ENCODE peak calls at places on chromosomes 5 and 9, in seven cellular contexts. L, V, S, Y, I, G and F are unnamed samples.

GRCh38 chr5:77892061-77893010 is 116.2 kb upstream of the TBCA start:
- DNase-seq in Y (no peak), V (no peak), G (peak), I (no peak), L (no peak), S (no peak), F (peak)

GRCh38 chr5:77157732-77158532 is 52.5 kb upstream of the PDE8B start:
- DNase-seq in G (no peak), V (no peak), Y (no peak), L (no peak), S (no peak), I (no peak), F (no peak)

GRCh38 chr9:116155700-116156045 is 2.1 kb downstream of the PAPPA start:
- DNase-seq in Y (peak), I (no peak), G (no peak), V (no peak), L (peak), S (no peak), F (peak)

GRCh38 chr9:113215142-113215541 is 5.9 kb downstream of the FKBP15 start:
- DNase-seq in G (no peak), I (no peak), V (peak), Y (no peak), S (no peak), L (peak), F (peak)

GRCh38 chr5:149638136-149638535 is 56.8 kb downstream of the ARHGEF37 start:
- DNase-seq in G (no peak), L (no peak), S (no peak), V (no peak), Y (no peak), I (no peak), F (no peak)

GRCh38 chr9:92138157-92138959 is 23.1 kb upstream of the SPTLC1 start:
- DNase-seq in Y (peak), L (peak), V (peak), I (peak), G (peak), S (peak), F (peak)

GRCh38 chr5:154756203-154756870 is 1.2 kb downstream of the LARP1 start:
- DNase-seq in I (peak), S (peak), L (no peak), G (peak), V (no peak), Y (peak), F (peak)

GRCh38 chr5:2112128-2112808 is 229.5 kb upstream of the IRX4 start:
- DNase-seq in I (no peak), V (no peak), G (peak), Y (peak), L (no peak), S (no peak), F (no peak)

GRCh38 chr5:80921026-80921425 is 39.1 kb upstream of the RASGRF2 start:
- DNase-seq in I (no peak), Y (peak), V (no peak), S (no peak), L (no peak), G (no peak), F (peak)

GRCh38 chr5:119795768-119796167 is 166.4 kb downstream of the FAM170A start:
- DNase-seq in Y (no peak), I (no peak), V (peak), G (no peak), S (no peak), L (peak), F (no peak)

GRCh38 chr5:180332051-180332517 is 21.1 kb downstream of the GFPT2 start:
- DNase-seq in L (peak), V (peak), I (no peak), G (no peak), Y (peak), S (no peak), F (no peak)

GRCh38 chr9:86434039-86434726 is 80.0 kb upstream of the TUT7 start:
- DNase-seq in I (no peak), L (peak), V (peak), Y (peak), G (no peak), S (no peak), F (peak)

GRCh38 chr9:137025120-137025966 is 2.7 kb downstream of the ABCA2 start:
- DNase-seq in L (no peak), I (no peak), G (no peak), S (no peak), V (no peak), Y (peak), F (peak)

GRCh38 chr9:89022902-89023301 is 31.6 kb downstream of the S1PR3 start:
- DNase-seq in V (no peak), I (peak), L (peak), S (peak), Y (no peak), G (no peak), F (no peak)

GRCh38 chr5:89330087-89330486 is 447.1 kb upstream of the MEF2C start:
- DNase-seq in I (no peak), Y (no peak), V (peak), G (no peak), S (no peak), L (no peak), F (no peak)

GRCh38 chr5:73901045-73901444 is 275.0 kb downstream of the ARHGEF28 start:
- DNase-seq in Y (peak), V (no peak), L (peak), I (peak), G (no peak), S (no peak), F (peak)

GRCh38 chr5:99061711-99062110 is 132.9 kb upstream of the CHD1 start:
- DNase-seq in I (no peak), L (peak), G (no peak), S (no peak), V (peak), Y (no peak), F (no peak)

GRCh38 chr9:13268469-13268868 is 11.0 kb downstream of the MPDZ start:
- DNase-seq in Y (no peak), S (no peak), G (no peak), I (no peak), L (peak), V (peak), F (no peak)

GRCh38 chr5:10595678-10596309 is 31.9 kb downstream of the ANKRD33B start:
- DNase-seq in G (no peak), V (peak), Y (no peak), L (peak), I (peak), S (peak), F (peak)

GRCh38 chr5:63603996-63604395 is 358.2 kb downstream of the HTR1A start:
- DNase-seq in I (no peak), L (no peak), G (no peak), Y (no peak), S (no peak), V (no peak), F (no peak)

GRCh38 chr9:127825319-127826051 is 22.8 kb downstream of the FPGS start:
- DNase-seq in Y (peak), V (no peak), G (peak), L (no peak), I (peak), S (peak), F (no peak)

GRCh38 chr5:172817664-172818063 is 16.4 kb upstream of the ERGIC1 start:
- DNase-seq in I (no peak), G (no peak), Y (no peak), V (no peak), L (no peak), S (no peak), F (no peak)

GRCh38 chr5:11234501-11234911 is 473.5 kb upstream of the DAP start:
- DNase-seq in I (peak), Y (no peak), V (no peak), S (peak), L (no peak), G (peak), F (peak)

GRCh38 chr5:114702111-114702510 is 340.2 kb downstream of the KCNN2 start:
- DNase-seq in G (no peak), L (no peak), S (no peak), Y (no peak), V (no peak), I (no peak), F (no peak)

GRCh38 chr5:139389701-139390638 is at the start of gene MZB1:
- DNase-seq in S (no peak), V (no peak), I (no peak), G (no peak), L (no peak), Y (no peak), F (no peak)

GRCh38 chr5:123527190-123527589 is 15.2 kb downstream of the CSNK1G3 start:
- DNase-seq in G (no peak), V (no peak), Y (no peak), I (no peak), S (no peak), L (no peak), F (no peak)

GRCh38 chr5:3954189-3954588 is 358.6 kb downstream of the IRX1 start:
- DNase-seq in Y (no peak), I (no peak), S (no peak), L (no peak), V (no peak), G (no peak), F (no peak)

GRCh38 chr9:130283514-130284248 is 18.1 kb downstream of the HMCN2 start:
- DNase-seq in Y (no peak), V (no peak), S (no peak), G (no peak), L (no peak), I (no peak), F (no peak)

GRCh38 chr5:60613826-60614225 is 86.1 kb downstream of the DEPDC1B start:
- DNase-seq in V (no peak), I (no peak), Y (no peak), S (no peak), G (no peak), L (no peak), F (no peak)

GRCh38 chr9:104961238-104961637 is 33.3 kb upstream of the ABCA1 start:
- DNase-seq in L (peak), G (peak), I (no peak), V (peak), Y (no peak), S (no peak), F (peak)

GRCh38 chr9:27870404-27870803 is 297.1 kb upstream of the C9orf72 start:
- DNase-seq in L (no peak), S (no peak), G (no peak), V (peak), Y (no peak), I (peak), F (no peak)

GRCh38 chr9:22617156-22617555 is 170.5 kb downstream of the DMRTA1 start:
- DNase-seq in Y (no peak), V (peak), L (no peak), S (no peak), G (no peak), I (no peak), F (no peak)

GRCh38 chr9:71333311-71333710 is 211.9 kb upstream of the TRPM3 start:
- DNase-seq in V (no peak), I (no peak), S (no peak), Y (no peak), L (no peak), G (no peak), F (no peak)

GRCh38 chr5:166509085-166509484 is 1782.4 kb upstream of the WWC1 start:
- DNase-seq in G (no peak), Y (peak), V (no peak), S (no peak), L (peak), I (no peak), F (peak)

GRCh38 chr5:76718381-76718832 is 2.5 kb downstream of the F2R start:
- DNase-seq in S (no peak), V (no peak), L (peak), I (peak), Y (no peak), G (no peak), F (no peak)

GRCh38 chr5:138544171-138545134 is 1.4 kb upstream of the ETF1 start:
- DNase-seq in L (peak), I (peak), V (peak), G (no peak), Y (peak), S (no peak), F (no peak)

GRCh38 chr9:113990975-113991471 is 87.1 kb downstream of the AMBP start:
- DNase-seq in G (no peak), V (no peak), L (no peak), S (no peak), Y (no peak), I (peak), F (no peak)

GRCh38 chr5:175867587-175868347 is 3.6 kb upstream of the CPLX2 start:
- DNase-seq in G (peak), V (peak), I (no peak), S (no peak), Y (peak), L (no peak), F (no peak)
- H3K27ac ChIP-seq in G (no peak), V (no peak), I (no peak), S (no peak), Y (no peak), L (no peak), F (no peak)

GRCh38 chr9:16039103-16039987 is 486.5 kb downstream of the CCDC171 start:
- DNase-seq in L (peak), I (no peak), Y (no peak), V (no peak), G (peak), S (peak), F (no peak)
- H3K27ac ChIP-seq in L (no peak), I (no peak), Y (no peak), V (peak), G (no peak), S (no peak), F (no peak)

DNA sequence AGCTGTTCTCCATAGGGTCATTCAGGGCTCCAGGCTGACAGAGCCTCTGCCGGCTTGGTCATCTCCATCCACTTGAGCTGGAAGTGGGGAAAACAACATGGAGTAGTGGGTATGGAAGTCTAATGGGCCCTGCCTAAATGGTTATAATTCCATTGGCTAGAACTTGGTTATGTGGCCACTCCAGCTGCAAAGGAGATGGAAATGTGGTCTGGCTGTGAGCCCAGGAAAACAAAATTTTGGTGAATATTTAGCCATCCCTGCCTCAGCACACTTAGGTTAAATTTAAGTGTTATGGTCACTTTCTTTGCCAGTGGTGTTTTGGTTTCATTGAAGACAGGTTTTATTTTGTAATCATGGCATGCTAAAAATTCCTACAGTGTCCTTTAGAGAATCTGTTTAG is 112.3 kb downstream of the SMARCA2 start:
- DNase-seq in L (peak), V (no peak), S (no peak), I (no peak), Y (no peak), G (no peak), F (peak)
- H3K27ac ChIP-seq in L (no peak), V (no peak), S (no peak), I (peak), Y (no peak), G (no peak), F (no peak)

DNA sequence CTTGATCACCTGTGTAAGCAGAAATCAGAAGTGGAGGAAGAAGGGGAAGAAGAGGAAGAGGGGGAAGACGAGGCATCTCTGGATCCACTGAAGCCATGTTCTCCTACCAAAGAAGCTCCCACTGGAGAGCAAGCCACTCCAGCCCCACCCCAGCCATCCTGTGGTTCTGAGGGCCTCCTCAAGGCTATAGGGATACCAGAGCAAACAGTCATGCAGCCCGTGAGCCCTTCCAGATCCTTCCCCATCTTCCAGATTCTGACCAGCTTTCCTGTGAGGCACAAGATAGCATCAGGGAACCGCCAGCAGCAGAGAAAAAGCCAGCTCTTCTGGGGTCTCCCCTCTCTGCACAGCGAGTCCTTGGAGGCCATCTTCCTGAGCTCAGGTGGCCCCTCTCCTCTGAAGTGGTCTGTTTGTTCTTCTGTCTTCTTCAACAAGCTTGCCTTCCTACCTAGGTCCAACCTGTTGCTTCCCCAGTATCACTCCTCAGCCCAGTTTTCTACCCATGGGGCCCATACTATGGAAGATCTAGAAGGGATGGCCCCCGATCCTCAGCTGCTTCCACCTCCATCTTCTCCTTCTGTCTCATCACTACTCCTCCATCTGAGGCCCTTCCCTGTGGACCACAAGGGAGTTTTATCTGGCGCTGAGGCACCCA is 29.4 kb downstream of the VCP start:
- DNase-seq in Y (no peak), L (no peak), G (no peak), V (no peak), S (no peak), I (no peak), F (no peak)
- H3K27ac ChIP-seq in Y (no peak), L (no peak), G (no peak), V (no peak), S (no peak), I (no peak), F (no peak)

GRCh38 chr9:79611091-79611614 is 39.4 kb downstream of the TLE4 start:
- DNase-seq in L (peak), G (no peak), I (no peak), S (no peak), V (peak), Y (peak), F (peak)
- H3K27ac ChIP-seq in L (no peak), G (no peak), I (no peak), S (no peak), V (no peak), Y (peak), F (peak)